ENCODE peak calls at places on chromosomes 4 and X, in nine cellular contexts. One of them, this sample, is unnamed.

GRCh38 chrX:11967986-11968385 is 170.3 kb upstream of the FRMPD4 start:
- ATAC-seq in CD8-positive, alpha-beta T cell: no peak
- ATAC-seq in Right ventricle myocardium superior: no peak
- ATAC-seq in activated naive CD8-positive, alpha-beta T cell treated with anti-CD3 and anti-CD28 coated beads, Interleukin-2, amount 10 ng/mL, durations not matched to agents 7 days and 5 days: no peak
- ATAC-seq in activated CD8-positive, alpha-beta T cell treated with anti-CD3 and anti-CD28 coated beads, Interleukin-2, amount 10 ng/mL, durations not matched to agents 7 days and 5 days: no peak
- ATAC-seq in stimulated activated naive CD8-positive, alpha-beta T cell treated with anti-CD3 and anti-CD28 coated beads, Interleukin-15, amount 100 ng/mL, for 72 hours: no peak
- ATAC-seq in left colon: no peak
- ATAC-seq in activated CD8-positive, alpha-beta memory T cell treated with anti-CD3 and anti-CD28 coated beads, Interleukin-2, amount 10 ng/mL, durations not matched to agents 7 days and 5 days: no peak
- ATAC-seq in heart right ventricle: no peak
- ATAC-seq in this sample: no peak

GRCh38 chr4:114807357-114807756 is 208.8 kb downstream of the UGT8 start:
- ATAC-seq in left colon: no peak
- ATAC-seq in activated CD8-positive, alpha-beta T cell treated with anti-CD3 and anti-CD28 coated beads, Interleukin-2, amount 10 ng/mL, durations not matched to agents 7 days and 5 days: no peak
- ATAC-seq in Right ventricle myocardium superior: no peak
- ATAC-seq in stimulated activated naive CD8-positive, alpha-beta T cell treated with anti-CD3 and anti-CD28 coated beads, Interleukin-15, amount 100 ng/mL, for 72 hours: peak; percentile 52
- ATAC-seq in CD8-positive, alpha-beta T cell: no peak
- ATAC-seq in activated CD8-positive, alpha-beta memory T cell treated with anti-CD3 and anti-CD28 coated beads, Interleukin-2, amount 10 ng/mL, durations not matched to agents 7 days and 5 days: no peak
- ATAC-seq in heart right ventricle: no peak
- ATAC-seq in activated naive CD8-positive, alpha-beta T cell treated with anti-CD3 and anti-CD28 coated beads, Interleukin-2, amount 10 ng/mL, durations not matched to agents 7 days and 5 days: no peak
- ATAC-seq in this sample: no peak

GRCh38 chr4:176814770-176815169 is 22.0 kb upstream of the VEGFC start:
- ATAC-seq in left colon: no peak
- ATAC-seq in activated naive CD8-positive, alpha-beta T cell treated with anti-CD3 and anti-CD28 coated beads, Interleukin-2, amount 10 ng/mL, durations not matched to agents 7 days and 5 days: no peak
- ATAC-seq in activated CD8-positive, alpha-beta memory T cell treated with anti-CD3 and anti-CD28 coated beads, Interleukin-2, amount 10 ng/mL, durations not matched to agents 7 days and 5 days: no peak
- ATAC-seq in activated CD8-positive, alpha-beta T cell treated with anti-CD3 and anti-CD28 coated beads, Interleukin-2, amount 10 ng/mL, durations not matched to agents 7 days and 5 days: no peak
- ATAC-seq in heart right ventricle: no peak
- ATAC-seq in stimulated activated naive CD8-positive, alpha-beta T cell treated with anti-CD3 and anti-CD28 coated beads, Interleukin-15, amount 100 ng/mL, for 72 hours: no peak
- ATAC-seq in Right ventricle myocardium superior: no peak
- ATAC-seq in CD8-positive, alpha-beta T cell: no peak
- ATAC-seq in this sample: no peak

GRCh38 chr4:140993969-140994459 is 139.3 kb downstream of the RNF150 start:
- ATAC-seq in Right ventricle myocardium superior: peak; percentile 25
- ATAC-seq in CD8-positive, alpha-beta T cell: no peak
- ATAC-seq in activated naive CD8-positive, alpha-beta T cell treated with anti-CD3 and anti-CD28 coated beads, Interleukin-2, amount 10 ng/mL, durations not matched to agents 7 days and 5 days: no peak
- ATAC-seq in activated CD8-positive, alpha-beta memory T cell treated with anti-CD3 and anti-CD28 coated beads, Interleukin-2, amount 10 ng/mL, durations not matched to agents 7 days and 5 days: no peak
- ATAC-seq in heart right ventricle: no peak
- ATAC-seq in left colon: no peak
- ATAC-seq in stimulated activated naive CD8-positive, alpha-beta T cell treated with anti-CD3 and anti-CD28 coated beads, Interleukin-15, amount 100 ng/mL, for 72 hours: no peak
- ATAC-seq in activated CD8-positive, alpha-beta T cell treated with anti-CD3 and anti-CD28 coated beads, Interleukin-2, amount 10 ng/mL, durations not matched to agents 7 days and 5 days: no peak
- ATAC-seq in this sample: no peak

GRCh38 chrX:52574416-52575275 is 57.8 kb upstream of the XAGE1B start:
- ATAC-seq in activated CD8-positive, alpha-beta memory T cell treated with anti-CD3 and anti-CD28 coated beads, Interleukin-2, amount 10 ng/mL, durations not matched to agents 7 days and 5 days: no peak
- ATAC-seq in stimulated activated naive CD8-positive, alpha-beta T cell treated with anti-CD3 and anti-CD28 coated beads, Interleukin-15, amount 100 ng/mL, for 72 hours: no peak
- ATAC-seq in activated CD8-positive, alpha-beta T cell treated with anti-CD3 and anti-CD28 coated beads, Interleukin-2, amount 10 ng/mL, durations not matched to agents 7 days and 5 days: no peak
- ATAC-seq in heart right ventricle: no peak
- ATAC-seq in left colon: peak; percentile 44
- ATAC-seq in Right ventricle myocardium superior: peak; percentile 34
- ATAC-seq in activated naive CD8-positive, alpha-beta T cell treated with anti-CD3 and anti-CD28 coated beads, Interleukin-2, amount 10 ng/mL, durations not matched to agents 7 days and 5 days: no peak
- ATAC-seq in CD8-positive, alpha-beta T cell: no peak
- ATAC-seq in this sample: no peak

GRCh38 chr4:8182858-8183725 is 16.0 kb upstream of the SH3TC1 start:
- ATAC-seq in stimulated activated naive CD8-positive, alpha-beta T cell treated with anti-CD3 and anti-CD28 coated beads, Interleukin-15, amount 100 ng/mL, for 72 hours: peak; percentile 55
- ATAC-seq in activated CD8-positive, alpha-beta T cell treated with anti-CD3 and anti-CD28 coated beads, Interleukin-2, amount 10 ng/mL, durations not matched to agents 7 days and 5 days: no peak
- ATAC-seq in left colon: peak; percentile 90
- ATAC-seq in heart right ventricle: peak; percentile 91
- ATAC-seq in Right ventricle myocardium superior: peak; percentile 88
- ATAC-seq in activated naive CD8-positive, alpha-beta T cell treated with anti-CD3 and anti-CD28 coated beads, Interleukin-2, amount 10 ng/mL, durations not matched to agents 7 days and 5 days: no peak
- ATAC-seq in activated CD8-positive, alpha-beta memory T cell treated with anti-CD3 and anti-CD28 coated beads, Interleukin-2, amount 10 ng/mL, durations not matched to agents 7 days and 5 days: no peak
- ATAC-seq in CD8-positive, alpha-beta T cell: no peak
- ATAC-seq in this sample: peak; percentile 52

GRCh38 chr4:152534541-152535231 is 1.2 kb downstream of the FBXW7 start:
- ATAC-seq in stimulated activated naive CD8-positive, alpha-beta T cell treated with anti-CD3 and anti-CD28 coated beads, Interleukin-15, amount 100 ng/mL, for 72 hours: no peak
- ATAC-seq in CD8-positive, alpha-beta T cell: no peak
- ATAC-seq in left colon: peak; percentile 19
- ATAC-seq in heart right ventricle: no peak
- ATAC-seq in activated CD8-positive, alpha-beta T cell treated with anti-CD3 and anti-CD28 coated beads, Interleukin-2, amount 10 ng/mL, durations not matched to agents 7 days and 5 days: peak; percentile 14
- ATAC-seq in activated CD8-positive, alpha-beta memory T cell treated with anti-CD3 and anti-CD28 coated beads, Interleukin-2, amount 10 ng/mL, durations not matched to agents 7 days and 5 days: peak; percentile 9
- ATAC-seq in Right ventricle myocardium superior: no peak
- ATAC-seq in activated naive CD8-positive, alpha-beta T cell treated with anti-CD3 and anti-CD28 coated beads, Interleukin-2, amount 10 ng/mL, durations not matched to agents 7 days and 5 days: peak; percentile 8
- ATAC-seq in this sample: peak; percentile 5

GRCh38 chrX:3271485-3272186 is 74.8 kb downstream of the MXRA5 start:
- ATAC-seq in heart right ventricle: no peak
- ATAC-seq in activated naive CD8-positive, alpha-beta T cell treated with anti-CD3 and anti-CD28 coated beads, Interleukin-2, amount 10 ng/mL, durations not matched to agents 7 days and 5 days: no peak
- ATAC-seq in Right ventricle myocardium superior: no peak
- ATAC-seq in activated CD8-positive, alpha-beta T cell treated with anti-CD3 and anti-CD28 coated beads, Interleukin-2, amount 10 ng/mL, durations not matched to agents 7 days and 5 days: no peak
- ATAC-seq in activated CD8-positive, alpha-beta memory T cell treated with anti-CD3 and anti-CD28 coated beads, Interleukin-2, amount 10 ng/mL, durations not matched to agents 7 days and 5 days: no peak
- ATAC-seq in CD8-positive, alpha-beta T cell: no peak
- ATAC-seq in left colon: no peak
- ATAC-seq in stimulated activated naive CD8-positive, alpha-beta T cell treated with anti-CD3 and anti-CD28 coated beads, Interleukin-15, amount 100 ng/mL, for 72 hours: no peak
- ATAC-seq in this sample: no peak

GRCh38 chrX:105758784-105759183 is 63.6 kb upstream of the NRK start:
- ATAC-seq in left colon: no peak
- ATAC-seq in CD8-positive, alpha-beta T cell: no peak
- ATAC-seq in activated CD8-positive, alpha-beta T cell treated with anti-CD3 and anti-CD28 coated beads, Interleukin-2, amount 10 ng/mL, durations not matched to agents 7 days and 5 days: no peak
- ATAC-seq in activated CD8-positive, alpha-beta memory T cell treated with anti-CD3 and anti-CD28 coated beads, Interleukin-2, amount 10 ng/mL, durations not matched to agents 7 days and 5 days: no peak
- ATAC-seq in Right ventricle myocardium superior: peak; percentile 80
- ATAC-seq in heart right ventricle: peak; percentile 84
- ATAC-seq in activated naive CD8-positive, alpha-beta T cell treated with anti-CD3 and anti-CD28 coated beads, Interleukin-2, amount 10 ng/mL, durations not matched to agents 7 days and 5 days: no peak
- ATAC-seq in stimulated activated naive CD8-positive, alpha-beta T cell treated with anti-CD3 and anti-CD28 coated beads, Interleukin-15, amount 100 ng/mL, for 72 hours: no peak
- ATAC-seq in this sample: no peak

GRCh38 chrX:154714925-154715324 is 36.0 kb downstream of the GAB3 start:
- ATAC-seq in activated naive CD8-positive, alpha-beta T cell treated with anti-CD3 and anti-CD28 coated beads, Interleukin-2, amount 10 ng/mL, durations not matched to agents 7 days and 5 days: peak; percentile 31
- ATAC-seq in stimulated activated naive CD8-positive, alpha-beta T cell treated with anti-CD3 and anti-CD28 coated beads, Interleukin-15, amount 100 ng/mL, for 72 hours: no peak
- ATAC-seq in activated CD8-positive, alpha-beta T cell treated with anti-CD3 and anti-CD28 coated beads, Interleukin-2, amount 10 ng/mL, durations not matched to agents 7 days and 5 days: no peak
- ATAC-seq in left colon: peak; percentile 59
- ATAC-seq in heart right ventricle: peak; percentile 78
- ATAC-seq in Right ventricle myocardium superior: peak; percentile 79
- ATAC-seq in CD8-positive, alpha-beta T cell: peak; percentile 32
- ATAC-seq in activated CD8-positive, alpha-beta memory T cell treated with anti-CD3 and anti-CD28 coated beads, Interleukin-2, amount 10 ng/mL, durations not matched to agents 7 days and 5 days: no peak
- ATAC-seq in this sample: peak; percentile 60

GRCh38 chr4:169098054-169098896 is 88.2 kb upstream of the CBR4 start:
- ATAC-seq in activated CD8-positive, alpha-beta T cell treated with anti-CD3 and anti-CD28 coated beads, Interleukin-2, amount 10 ng/mL, durations not matched to agents 7 days and 5 days: no peak
- ATAC-seq in activated naive CD8-positive, alpha-beta T cell treated with anti-CD3 and anti-CD28 coated beads, Interleukin-2, amount 10 ng/mL, durations not matched to agents 7 days and 5 days: no peak
- ATAC-seq in Right ventricle myocardium superior: no peak
- ATAC-seq in heart right ventricle: no peak
- ATAC-seq in CD8-positive, alpha-beta T cell: no peak
- ATAC-seq in stimulated activated naive CD8-positive, alpha-beta T cell treated with anti-CD3 and anti-CD28 coated beads, Interleukin-15, amount 100 ng/mL, for 72 hours: no peak
- ATAC-seq in activated CD8-positive, alpha-beta memory T cell treated with anti-CD3 and anti-CD28 coated beads, Interleukin-2, amount 10 ng/mL, durations not matched to agents 7 days and 5 days: no peak
- ATAC-seq in left colon: no peak
- ATAC-seq in this sample: peak; percentile 86

GRCh38 chr4:30461218-30461617 is 259.0 kb upstream of the PCDH7 start:
- ATAC-seq in activated naive CD8-positive, alpha-beta T cell treated with anti-CD3 and anti-CD28 coated beads, Interleukin-2, amount 10 ng/mL, durations not matched to agents 7 days and 5 days: no peak
- ATAC-seq in heart right ventricle: no peak
- ATAC-seq in activated CD8-positive, alpha-beta memory T cell treated with anti-CD3 and anti-CD28 coated beads, Interleukin-2, amount 10 ng/mL, durations not matched to agents 7 days and 5 days: no peak
- ATAC-seq in stimulated activated naive CD8-positive, alpha-beta T cell treated with anti-CD3 and anti-CD28 coated beads, Interleukin-15, amount 100 ng/mL, for 72 hours: no peak
- ATAC-seq in activated CD8-positive, alpha-beta T cell treated with anti-CD3 and anti-CD28 coated beads, Interleukin-2, amount 10 ng/mL, durations not matched to agents 7 days and 5 days: no peak
- ATAC-seq in CD8-positive, alpha-beta T cell: no peak
- ATAC-seq in left colon: no peak
- ATAC-seq in Right ventricle myocardium superior: no peak
- ATAC-seq in this sample: no peak

GRCh38 chr4:51895158-51895557 is 52.2 kb downstream of the DCUN1D4 start:
- ATAC-seq in left colon: peak; percentile 22
- ATAC-seq in activated CD8-positive, alpha-beta memory T cell treated with anti-CD3 and anti-CD28 coated beads, Interleukin-2, amount 10 ng/mL, durations not matched to agents 7 days and 5 days: peak; percentile 37
- ATAC-seq in Right ventricle myocardium superior: peak; percentile 18
- ATAC-seq in CD8-positive, alpha-beta T cell: no peak
- ATAC-seq in heart right ventricle: no peak
- ATAC-seq in activated CD8-positive, alpha-beta T cell treated with anti-CD3 and anti-CD28 coated beads, Interleukin-2, amount 10 ng/mL, durations not matched to agents 7 days and 5 days: no peak
- ATAC-seq in stimulated activated naive CD8-positive, alpha-beta T cell treated with anti-CD3 and anti-CD28 coated beads, Interleukin-15, amount 100 ng/mL, for 72 hours: peak; percentile 44
- ATAC-seq in activated naive CD8-positive, alpha-beta T cell treated with anti-CD3 and anti-CD28 coated beads, Interleukin-2, amount 10 ng/mL, durations not matched to agents 7 days and 5 days: no peak
- ATAC-seq in this sample: no peak

GRCh38 chr4:146193628-146194027 is 18.1 kb downstream of the LSM6 start:
- ATAC-seq in left colon: no peak
- ATAC-seq in heart right ventricle: no peak
- ATAC-seq in CD8-positive, alpha-beta T cell: no peak
- ATAC-seq in Right ventricle myocardium superior: no peak
- ATAC-seq in stimulated activated naive CD8-positive, alpha-beta T cell treated with anti-CD3 and anti-CD28 coated beads, Interleukin-15, amount 100 ng/mL, for 72 hours: peak; percentile 63
- ATAC-seq in activated CD8-positive, alpha-beta T cell treated with anti-CD3 and anti-CD28 coated beads, Interleukin-2, amount 10 ng/mL, durations not matched to agents 7 days and 5 days: no peak
- ATAC-seq in activated naive CD8-positive, alpha-beta T cell treated with anti-CD3 and anti-CD28 coated beads, Interleukin-2, amount 10 ng/mL, durations not matched to agents 7 days and 5 days: no peak
- ATAC-seq in activated CD8-positive, alpha-beta memory T cell treated with anti-CD3 and anti-CD28 coated beads, Interleukin-2, amount 10 ng/mL, durations not matched to agents 7 days and 5 days: no peak
- ATAC-seq in this sample: no peak

GRCh38 chrX:111784667-111785066 is 91.3 kb upstream of the TRPC5OS start:
- ATAC-seq in left colon: no peak
- ATAC-seq in Right ventricle myocardium superior: no peak
- ATAC-seq in activated naive CD8-positive, alpha-beta T cell treated with anti-CD3 and anti-CD28 coated beads, Interleukin-2, amount 10 ng/mL, durations not matched to agents 7 days and 5 days: no peak
- ATAC-seq in heart right ventricle: no peak
- ATAC-seq in CD8-positive, alpha-beta T cell: no peak
- ATAC-seq in stimulated activated naive CD8-positive, alpha-beta T cell treated with anti-CD3 and anti-CD28 coated beads, Interleukin-15, amount 100 ng/mL, for 72 hours: no peak
- ATAC-seq in activated CD8-positive, alpha-beta T cell treated with anti-CD3 and anti-CD28 coated beads, Interleukin-2, amount 10 ng/mL, durations not matched to agents 7 days and 5 days: no peak
- ATAC-seq in activated CD8-positive, alpha-beta memory T cell treated with anti-CD3 and anti-CD28 coated beads, Interleukin-2, amount 10 ng/mL, durations not matched to agents 7 days and 5 days: no peak
- ATAC-seq in this sample: no peak

GRCh38 chr4:139314047-139314800 is 11.9 kb upstream of the NDUFC1 start:
- ATAC-seq in stimulated activated naive CD8-positive, alpha-beta T cell treated with anti-CD3 and anti-CD28 coated beads, Interleukin-15, amount 100 ng/mL, for 72 hours: no peak
- ATAC-seq in activated CD8-positive, alpha-beta T cell treated with anti-CD3 and anti-CD28 coated beads, Interleukin-2, amount 10 ng/mL, durations not matched to agents 7 days and 5 days: peak; percentile 67
- ATAC-seq in left colon: peak; percentile 37
- ATAC-seq in Right ventricle myocardium superior: no peak
- ATAC-seq in activated CD8-positive, alpha-beta memory T cell treated with anti-CD3 and anti-CD28 coated beads, Interleukin-2, amount 10 ng/mL, durations not matched to agents 7 days and 5 days: peak; percentile 65
- ATAC-seq in activated naive CD8-positive, alpha-beta T cell treated with anti-CD3 and anti-CD28 coated beads, Interleukin-2, amount 10 ng/mL, durations not matched to agents 7 days and 5 days: peak; percentile 50
- ATAC-seq in heart right ventricle: no peak
- ATAC-seq in CD8-positive, alpha-beta T cell: peak; percentile 88
- ATAC-seq in this sample: no peak